ENCODE peak calls at places on chromosomes 13 and 19, in ten cellular contexts. A is endothelial cell of umbilical vein, Q is testis, E is tibial nerve, R is adrenal gland, D is ovary, J is HCT116, G is prostate gland, X is GM12878, C is heart left ventricle. F is an unnamed sample. For H3K4me1, the result is how much of the 10 kb centered on the place peaks cover.

GRCh38 chr13:71524245-71525002 is 342.6 kb downstream of the DACH1 start:
- DNase-seq in A (no peak), Q (no peak), E (no peak), R (no peak), D (no peak), J (no peak), G (no peak), X (no peak), C (no peak), F (no peak)

GRCh38 chr19:17481986-17482385 is 11.7 kb downstream of the SLC27A1 start:
- DNase-seq in A (no peak), Q (peak), E (no peak), R (no peak), D (no peak), J (no peak), G (no peak), X (no peak), C (no peak), F (no peak)

GRCh38 chr13:111858571-111858970 is 208.4 kb upstream of the SOX1 start:
- DNase-seq in A (no peak), Q (no peak), E (no peak), R (no peak), D (no peak), J (no peak), G (no peak), X (no peak), C (no peak), F (no peak)

GRCh38 chr19:29658221-29658991 is 6.9 kb upstream of the PLEKHF1 start:
- DNase-seq in A (no peak), Q (no peak), E (no peak), R (no peak), D (no peak), J (no peak), G (no peak), X (no peak), C (no peak), F (no peak)

GRCh38 chr13:110382229-110382628 is 75.1 kb downstream of the COL4A2 start:
- DNase-seq in A (peak), Q (no peak), E (no peak), R (no peak), D (no peak), J (no peak), G (no peak), X (no peak), C (no peak), F (no peak)

GRCh38 chr19:42546831-42547500 is 18.7 kb upstream of the CEACAM1 start:
- DNase-seq in A (no peak), Q (no peak), E (no peak), R (no peak), D (no peak), J (no peak), G (no peak), X (no peak), C (no peak), F (no peak)

GRCh38 chr13:104385409-104385808 is 1319.2 kb upstream of the SLC10A2 start:
- DNase-seq in A (no peak), Q (no peak), E (no peak), R (no peak), D (no peak), J (no peak), G (no peak), X (no peak), C (no peak), F (no peak)

GRCh38 chr13:29908411-29908810 is 58.0 kb upstream of the UBL3 start:
- DNase-seq in A (no peak), Q (no peak), E (peak), R (no peak), D (no peak), J (no peak), G (no peak), X (no peak), C (peak), F (no peak)

GRCh38 chr13:41601718-41602445 is 144.5 kb downstream of the RGCC start:
- DNase-seq in A (no peak), Q (no peak), E (no peak), R (no peak), D (no peak), J (no peak), G (no peak), X (no peak), C (no peak), F (no peak)

GRCh38 chr13:39167018-39167417 is 128.8 kb downstream of the NHLRC3 start:
- DNase-seq in A (no peak), Q (no peak), E (no peak), R (no peak), D (no peak), J (no peak), G (no peak), X (no peak), C (no peak), F (no peak)
- TF ChIP-seq POLR2A in A (no peak), Q (no peak), E (no peak), R (no peak), D (no peak), J (no peak), G (no peak), X (no peak), C (no peak), F (no peak)

DNA sequence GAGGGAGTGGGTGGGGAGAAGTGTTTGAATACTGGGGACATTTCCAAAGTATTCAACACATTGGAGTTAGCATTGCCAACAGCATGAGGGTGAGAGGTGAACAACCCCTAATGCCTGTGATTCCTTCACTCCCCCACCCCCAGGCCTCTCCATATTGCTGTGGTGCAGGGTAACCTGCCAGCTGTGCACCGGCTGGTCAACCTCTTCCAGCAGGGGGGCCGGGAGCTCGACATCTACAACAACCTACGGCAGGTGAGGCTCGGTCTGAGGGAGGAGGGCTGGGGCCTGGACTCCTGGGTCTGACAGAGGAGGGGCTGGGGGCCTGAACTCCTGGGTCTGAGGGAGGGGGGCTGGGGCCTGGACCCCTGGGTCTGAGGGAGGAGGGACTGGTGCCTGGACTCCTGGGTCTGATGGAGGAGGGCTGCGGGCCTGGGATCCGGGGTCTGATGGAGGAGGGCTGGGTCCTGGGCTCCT is 7.6 kb downstream of the BCL3 start:
- DNase-seq in A (no peak), Q (no peak), E (no peak), R (no peak), D (no peak), J (no peak), G (no peak), X (no peak), C (no peak), F (no peak)
- H3K4me1 ChIP-seq in A (under half), Q (under half), E (half or more), R (half or more), D (under half), J (under half), G (under half), X (under half), C (half or more), F (half or more)

DNA sequence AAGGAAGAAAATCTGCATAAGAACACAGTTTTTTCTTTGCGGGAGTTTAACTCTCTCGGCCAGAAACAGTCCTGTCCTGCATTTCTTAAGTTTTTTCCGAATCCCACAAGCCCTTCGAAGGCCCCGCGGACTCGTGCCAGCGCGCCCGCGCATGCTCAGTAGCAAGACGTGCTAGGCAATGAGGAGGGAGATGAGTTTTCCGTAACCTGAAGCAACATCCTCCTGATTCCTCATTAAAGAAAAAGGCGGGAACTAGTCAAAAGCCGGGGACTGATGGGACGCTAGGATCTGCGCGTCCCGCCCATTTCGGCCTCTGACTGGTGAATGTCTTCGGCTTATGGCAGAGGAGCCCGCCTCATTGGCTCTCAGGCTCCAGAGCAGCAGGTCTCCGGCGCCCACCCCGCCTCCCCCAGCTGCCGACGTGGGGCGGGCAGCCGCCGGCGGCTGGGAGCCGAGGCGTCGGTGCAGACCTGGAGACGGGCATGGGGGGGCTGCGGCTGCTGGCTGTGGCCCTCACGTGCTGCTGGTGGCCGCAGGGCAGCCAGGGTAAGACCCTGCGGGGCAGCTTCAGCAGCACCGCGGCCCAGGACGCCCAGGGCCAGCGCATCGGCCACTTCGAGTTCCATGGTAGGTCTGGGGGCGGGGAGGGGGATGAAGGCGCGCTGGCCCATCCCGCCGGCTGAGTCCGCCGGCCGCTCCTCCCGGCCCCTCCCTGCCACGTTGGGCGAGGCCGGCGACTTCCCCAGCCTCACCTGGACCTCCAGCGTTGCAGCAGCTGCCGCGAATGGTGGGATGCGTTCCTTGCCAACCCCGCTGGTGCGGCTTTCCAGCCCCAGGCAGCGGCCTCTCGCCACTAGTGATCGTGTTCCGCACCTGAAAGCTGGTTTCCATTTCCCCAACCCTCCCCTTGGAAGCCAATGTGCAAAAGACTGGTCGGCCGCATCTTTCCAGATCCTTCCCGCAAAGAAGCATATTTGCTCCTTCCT is at the start of gene GPR180:
- DNase-seq in A (peak), Q (peak), E (peak), R (peak), D (peak), J (peak), G (peak), X (peak), C (peak), F (peak)
- TF ChIP-seq POLR2A in A (peak), Q (peak), E (peak), R (peak), D (peak), J (peak), G (peak), X (peak), C (no peak), F (peak)

GRCh38 chr19:19541572-19541971 is 3.5 kb downstream of the CILP2 start:
- DNase-seq in A (no peak), Q (no peak), E (no peak), R (no peak), D (no peak), J (no peak), G (no peak), X (no peak), C (no peak), F (no peak)

GRCh38 chr19:19538767-19539166 is 702 bp downstream of the CILP2 start:
- DNase-seq in A (no peak), Q (no peak), E (no peak), R (no peak), D (no peak), J (no peak), G (no peak), X (no peak), C (no peak), F (no peak)

GRCh38 chr19:19540707-19541515 is 2.8 kb downstream of the CILP2 start:
- DNase-seq in A (no peak), Q (peak), E (no peak), R (no peak), D (peak), J (peak), G (no peak), X (no peak), C (no peak), F (no peak)

GRCh38 chr19:19538077-19538764 is at the start of gene CILP2:
- DNase-seq in A (no peak), Q (peak), E (no peak), R (no peak), D (peak), J (no peak), G (no peak), X (no peak), C (peak), F (no peak)

GRCh38 chr19:19539738-19540703 is 2.0 kb downstream of the CILP2 start:
- DNase-seq in A (no peak), Q (peak), E (no peak), R (no peak), D (peak), J (peak), G (peak), X (no peak), C (peak), F (no peak)
- H3K4me1 ChIP-seq in A (under half), Q (under half), E (under half), R (under half), D (under half), J (under half), G (under half), X (under half), C (under half), F (under half)

GRCh38 chr13:80341771-80342271 is 895 bp upstream of the SPRY2 start:
- DNase-seq in A (peak), Q (peak), E (peak), R (peak), D (peak), J (no peak), G (peak), X (no peak), C (peak), F (no peak)

GRCh38 chr13:80339841-80340642 is 884 bp downstream of the SPRY2 start:
- DNase-seq in A (peak), Q (peak), E (peak), R (peak), D (peak), J (no peak), G (peak), X (no peak), C (peak), F (no peak)

GRCh38 chr13:80342541-80343371 is 1.8 kb upstream of the SPRY2 start:
- DNase-seq in A (peak), Q (peak), E (peak), R (peak), D (peak), J (no peak), G (peak), X (no peak), C (peak), F (no peak)

GRCh38 chr13:80340643-80341097 is 256 bp downstream of the SPRY2 start:
- DNase-seq in A (peak), Q (no peak), E (peak), R (peak), D (no peak), J (no peak), G (no peak), X (no peak), C (no peak), F (peak)

GRCh38 chr13:80341098-80341701 is at the start of gene SPRY2:
- DNase-seq in A (peak), Q (peak), E (peak), R (peak), D (peak), J (peak), G (peak), X (no peak), C (peak), F (peak)
- TF ChIP-seq POLR2A in A (peak), Q (no peak), E (peak), R (peak), D (peak), J (peak), G (peak), X (no peak), C (peak), F (peak)